ENCODE peak calls at places on chromosomes 2 and 18, in four cellular contexts. D is astrocyte, O is MM.1S, J is neural progenitor cell. C is an unnamed sample.

GRCh38 chr18:70195852-70196434 is 9.5 kb downstream of the RTTN start:
- DNase-seq in D (peak; percentile 27), O (peak; percentile 62), J (peak; percentile 47), C (peak; percentile 21)

GRCh38 chr2:28447943-28448737 is 47.7 kb upstream of the PLB1 start:
- DNase-seq in D (peak; percentile 81), O (no peak), J (no peak), C (no peak)

GRCh38 chr2:158539176-158539895 is 82.6 kb downstream of the PKP4 start:
- DNase-seq in D (peak; percentile 82), O (peak; percentile 10), J (no peak), C (no peak)

GRCh38 chr2:85505551-85506238 is 33.3 kb upstream of the MAT2A start:
- DNase-seq in D (no peak), O (no peak), J (no peak), C (no peak)

GRCh38 chr2:61645911-61646310 is 107.8 kb upstream of the XPO1 start:
- DNase-seq in D (peak; percentile 95), O (no peak), J (no peak), C (no peak)

GRCh38 chr2:36965196-36965595 is 1.1 kb downstream of the STRN start:
- DNase-seq in D (no peak), O (no peak), J (no peak), C (no peak)

GRCh38 chr2:135839713-135840112 is 2.7 kb upstream of the LCT start:
- DNase-seq in D (peak; percentile 73), O (no peak), J (no peak), C (no peak)

GRCh38 chr2:71743995-71744675 is 290.8 kb downstream of the DYSF start:
- DNase-seq in D (no peak), O (no peak), J (no peak), C (no peak)

GRCh38 chr2:64145760-64146159 is 1.5 kb upstream of the PELI1 start:
- DNase-seq in D (no peak), O (no peak), J (no peak), C (no peak)

GRCh38 chr18:47730795-47731194 is 199.7 kb downstream of the SMAD2 start:
- DNase-seq in D (no peak), O (no peak), J (no peak), C (no peak)

GRCh38 chr2:62305421-62306176 is 109.7 kb downstream of the B3GNT2 start:
- DNase-seq in D (no peak), O (no peak), J (no peak), C (no peak)

GRCh38 chr18:37639846-37640245 is 74.2 kb upstream of the CELF4 start:
- DNase-seq in D (no peak), O (no peak), J (no peak), C (no peak)

GRCh38 chr18:79912409-79912991 is 39.0 kb downstream of the SLC66A2 start:
- DNase-seq in D (peak; percentile 56), O (no peak), J (no peak), C (no peak)

GRCh38 chr2:68908392-68908970 is 37.3 kb upstream of the BMP10 start:
- DNase-seq in D (peak; percentile 94), O (peak; percentile 99), J (peak; percentile 15), C (peak; percentile 81)

GRCh38 chr2:217817466-217818292 is 185.1 kb downstream of the TNS1 start:
- DNase-seq in D (no peak), O (no peak), J (no peak), C (no peak)

GRCh38 chr2:237700583-237701032 is 73.2 kb downstream of the LRRFIP1 start:
- DNase-seq in D (peak; percentile 85), O (peak; percentile 54), J (no peak), C (peak; percentile 61)

GRCh38 chr2:160247295-160247694 is 47.2 kb upstream of the ITGB6 start:
- DNase-seq in D (no peak), O (no peak), J (no peak), C (no peak)

GRCh38 chr2:171706152-171706803 is 19.0 kb downstream of the DYNC1I2 start:
- DNase-seq in D (no peak), O (peak; percentile 23), J (peak; percentile 9), C (no peak)

GRCh38 chr2:68838641-68839040 is 32.6 kb downstream of the BMP10 start:
- DNase-seq in D (no peak), O (no peak), J (no peak), C (no peak)

GRCh38 chr18:13235981-13236380 is 17.4 kb downstream of the LDLRAD4 start:
- DNase-seq in D (no peak), O (no peak), J (no peak), C (no peak)

GRCh38 chr2:165018207-165018606 is 62.9 kb upstream of the SLC38A11 start:
- DNase-seq in D (no peak), O (no peak), J (peak; percentile 69), C (no peak)

GRCh38 chr2:104570259-104570658 is 283.7 kb upstream of the POU3F3 start:
- DNase-seq in D (no peak), O (no peak), J (no peak), C (no peak)

GRCh38 chr2:173914055-173914922 is 50.9 kb downstream of the SP3 start:
- DNase-seq in D (no peak), O (no peak), J (no peak), C (no peak)

GRCh38 chr2:204890680-204891079 is 345.4 kb downstream of the PARD3B start:
- DNase-seq in D (no peak), O (no peak), J (no peak), C (no peak)

DNA sequence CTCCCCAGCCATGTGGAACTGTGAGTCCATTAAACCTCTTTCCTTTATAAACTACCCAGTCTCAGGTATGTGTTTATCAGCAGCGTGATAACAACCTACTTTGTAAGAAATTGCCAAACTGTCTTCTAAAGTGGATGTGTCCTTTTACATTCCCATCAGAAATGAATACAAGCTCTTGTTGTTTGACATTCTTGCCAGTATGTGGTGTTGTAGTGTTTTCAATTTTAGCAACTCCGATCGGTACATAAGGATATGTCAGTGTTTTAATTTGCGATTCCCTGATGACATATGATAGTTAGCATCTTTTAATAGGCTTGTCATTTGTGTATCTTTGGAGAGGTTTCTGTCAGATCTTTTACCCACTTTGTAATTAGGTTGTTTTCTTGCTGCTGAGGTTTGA is 1156.3 kb upstream of the CRIM1 start:
- DNase-seq in D (no peak), O (no peak), J (no peak), C (no peak)
- TF ChIP-seq CTCF in D (no peak), O (no peak), J (peak; percentile 36), C (no peak)

DNA sequence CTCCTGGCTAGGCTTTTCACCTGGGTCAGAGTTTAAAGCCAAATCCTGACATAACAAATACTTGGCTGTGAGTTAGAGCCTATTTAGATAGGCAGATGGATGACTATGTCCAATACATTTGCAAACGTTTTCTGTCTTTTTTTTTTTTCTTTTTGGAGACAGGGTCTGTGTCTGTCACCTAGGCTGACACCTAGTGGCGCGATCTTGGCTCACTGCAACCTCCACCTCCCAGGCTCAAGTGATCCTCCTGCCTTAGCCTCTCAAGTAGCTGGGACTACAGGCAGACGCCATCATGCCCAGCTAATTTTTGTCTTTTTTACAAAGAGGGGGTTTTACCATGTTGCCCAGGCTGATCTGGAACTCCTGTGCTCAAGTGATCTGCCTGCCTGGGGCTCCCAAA is 124.8 kb downstream of the DYM start:
- DNase-seq in D (no peak), O (no peak), J (no peak), C (no peak)
- TF ChIP-seq CTCF in D (no peak), O (no peak), J (peak; percentile 42), C (no peak)

GRCh38 chr2:49770919-49771318 is 616.6 kb upstream of the FSHR start:
- DNase-seq in D (peak; percentile 5), O (no peak), J (peak; percentile 80), C (peak; percentile 15)
- TF ChIP-seq CTCF in D (peak; percentile 36), O (peak; percentile 31), J (peak; percentile 80), C (peak; percentile 44)

GRCh38 chr2:239269173-239269865 is 131.5 kb downstream of the HDAC4 start:
- DNase-seq in D (no peak), O (no peak), J (no peak), C (no peak)
- TF ChIP-seq CTCF in D (no peak), O (no peak), J (no peak), C (no peak)

GRCh38 chr2:234109321-234109720 is 58.8 kb downstream of the SPP2 start:
- DNase-seq in D (no peak), O (no peak), J (no peak), C (no peak)

GRCh38 chr2:234110219-234110618 is 59.7 kb downstream of the SPP2 start:
- DNase-seq in D (no peak), O (no peak), J (no peak), C (no peak)

GRCh38 chr2:234102112-234102511 is 51.6 kb downstream of the SPP2 start:
- DNase-seq in D (no peak), O (peak; percentile 32), J (no peak), C (no peak)

GRCh38 chr2:234111523-234111922 is 61.0 kb downstream of the SPP2 start:
- DNase-seq in D (peak; percentile 41), O (no peak), J (no peak), C (no peak)

GRCh38 chr2:234107861-234108260 is 57.4 kb downstream of the SPP2 start:
- DNase-seq in D (no peak), O (no peak), J (no peak), C (no peak)
- TF ChIP-seq CTCF in D (no peak), O (no peak), J (no peak), C (no peak)

GRCh38 chr2:148955798-148956197 is 80.8 kb downstream of the KIF5C start:
- DNase-seq in D (no peak), O (no peak), J (no peak), C (no peak)

GRCh38 chr2:148957023-148957422 is 81.5 kb upstream of the LYPD6B start:
- DNase-seq in D (no peak), O (no peak), J (no peak), C (no peak)

GRCh38 chr2:148963461-148963860 is 75.0 kb upstream of the LYPD6B start:
- DNase-seq in D (no peak), O (no peak), J (no peak), C (no peak)

GRCh38 chr2:148954536-148954935 is 79.5 kb downstream of the KIF5C start:
- DNase-seq in D (no peak), O (no peak), J (no peak), C (no peak)

DNA sequence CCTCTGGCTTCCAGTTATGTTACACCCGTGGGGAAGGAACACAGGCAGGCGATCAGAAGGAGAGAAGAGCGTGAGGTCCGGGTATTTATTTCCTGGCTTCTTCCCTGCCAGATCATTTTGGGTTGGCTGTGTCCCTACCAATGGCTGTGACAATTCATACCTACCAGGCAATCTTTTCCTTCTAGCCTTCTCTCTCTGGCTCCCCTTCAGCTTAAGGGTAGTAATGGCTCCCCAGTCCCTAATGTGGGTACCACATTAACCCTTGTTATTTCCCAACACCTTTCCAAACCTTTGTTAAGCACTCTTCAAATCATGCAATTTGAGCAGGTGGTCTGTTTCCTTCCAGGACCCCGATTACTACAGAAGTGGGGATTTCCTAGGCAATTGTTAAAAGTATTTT is 78.8 kb upstream of the LYPD6B start:
- DNase-seq in D (no peak), O (no peak), J (no peak), C (no peak)
- TF ChIP-seq CTCF in D (no peak), O (no peak), J (no peak), C (no peak)

GRCh38 chr2:195477996-195478382 is 179.0 kb upstream of the SLC39A10 start:
- DNase-seq in D (no peak), O (no peak), J (no peak), C (no peak)

GRCh38 chr2:195477248-195477995 is 179.6 kb upstream of the SLC39A10 start:
- DNase-seq in D (peak; percentile 90), O (peak; percentile 16), J (no peak), C (no peak)

GRCh38 chr2:195482050-195482449 is 175.0 kb upstream of the SLC39A10 start:
- DNase-seq in D (no peak), O (no peak), J (no peak), C (no peak)

GRCh38 chr2:195480121-195480520 is 176.9 kb upstream of the SLC39A10 start:
- DNase-seq in D (peak; percentile 58), O (peak; percentile 21), J (no peak), C (no peak)

GRCh38 chr2:195479407-195479806 is 177.6 kb upstream of the SLC39A10 start:
- DNase-seq in D (no peak), O (no peak), J (no peak), C (no peak)
- TF ChIP-seq CTCF in D (no peak), O (no peak), J (no peak), C (no peak)